ENCODE peak calls at places on chromosomes 16 and 17, in ten cellular contexts. One of them, this sample, is unnamed.

GRCh38 chr17:16443390-16444257 is 28.3 kb downstream of the TRPV2 start:
- DNase-seq in Peyer's patch: no peak
- DNase-seq in AG09309: no peak
- DNase-seq in breast epithelium: no peak
- DNase-seq in A549: no peak
- DNase-seq in upper lobe of right lung: no peak
- DNase-seq in ascending aorta: no peak
- DNase-seq in D721Med: no peak
- DNase-seq in omental fat pad: no peak
- DNase-seq in GM13976: no peak
- DNase-seq in this sample: no peak

GRCh38 chr16:73124665-73125064 is 76.7 kb upstream of the ZFHX3 start:
- DNase-seq in Peyer's patch: no peak
- DNase-seq in AG09309: no peak
- DNase-seq in breast epithelium: no peak
- DNase-seq in A549: no peak
- DNase-seq in upper lobe of right lung: no peak
- DNase-seq in ascending aorta: no peak
- DNase-seq in D721Med: no peak
- DNase-seq in omental fat pad: no peak
- DNase-seq in GM13976: no peak
- DNase-seq in this sample: no peak

GRCh38 chr17:63681530-63681929 is 18.4 kb downstream of the LIMD2 start:
- DNase-seq in Peyer's patch: no peak
- DNase-seq in AG09309: no peak
- DNase-seq in breast epithelium: no peak
- DNase-seq in A549: no peak
- DNase-seq in upper lobe of right lung: no peak
- DNase-seq in ascending aorta: no peak
- DNase-seq in D721Med: no peak
- DNase-seq in omental fat pad: no peak
- DNase-seq in GM13976: no peak
- DNase-seq in this sample: no peak

GRCh38 chr17:56185491-56185890 is 32.2 kb downstream of the ANKFN1 start:
- DNase-seq in Peyer's patch: no peak
- DNase-seq in AG09309: peak
- DNase-seq in breast epithelium: no peak
- DNase-seq in A549: no peak
- DNase-seq in upper lobe of right lung: no peak
- DNase-seq in ascending aorta: no peak
- DNase-seq in D721Med: no peak
- DNase-seq in omental fat pad: no peak
- DNase-seq in GM13976: no peak
- DNase-seq in this sample: no peak

GRCh38 chr17:72097144-72097543 is 23.7 kb upstream of the SOX9 start:
- DNase-seq in Peyer's patch: no peak
- DNase-seq in AG09309: no peak
- DNase-seq in breast epithelium: no peak
- DNase-seq in A549: no peak
- DNase-seq in upper lobe of right lung: no peak
- DNase-seq in ascending aorta: no peak
- DNase-seq in D721Med: no peak
- DNase-seq in omental fat pad: no peak
- DNase-seq in GM13976: no peak
- DNase-seq in this sample: no peak

GRCh38 chr17:68440526-68440925 is 16.8 kb downstream of the WIPI1 start:
- DNase-seq in Peyer's patch: no peak
- DNase-seq in AG09309: no peak
- DNase-seq in breast epithelium: no peak
- DNase-seq in A549: no peak
- DNase-seq in upper lobe of right lung: no peak
- DNase-seq in ascending aorta: no peak
- DNase-seq in D721Med: no peak
- DNase-seq in omental fat pad: no peak
- DNase-seq in GM13976: no peak
- DNase-seq in this sample: no peak

GRCh38 chr16:49500211-49500610 is 126.6 kb downstream of the C16orf78 start:
- DNase-seq in Peyer's patch: no peak
- DNase-seq in AG09309: no peak
- DNase-seq in breast epithelium: no peak
- DNase-seq in A549: no peak
- DNase-seq in upper lobe of right lung: no peak
- DNase-seq in ascending aorta: no peak
- DNase-seq in D721Med: no peak
- DNase-seq in omental fat pad: no peak
- DNase-seq in GM13976: no peak
- DNase-seq in this sample: no peak

GRCh38 chr17:66691644-66692500 is 143.0 kb upstream of the CACNG5 start:
- DNase-seq in Peyer's patch: no peak
- DNase-seq in AG09309: no peak
- DNase-seq in breast epithelium: no peak
- DNase-seq in A549: no peak
- DNase-seq in upper lobe of right lung: no peak
- DNase-seq in ascending aorta: no peak
- DNase-seq in D721Med: no peak
- DNase-seq in omental fat pad: no peak
- DNase-seq in GM13976: no peak
- DNase-seq in this sample: no peak

GRCh38 chr17:10151667-10152496 is 46.5 kb downstream of the GAS7 start:
- DNase-seq in Peyer's patch: peak
- DNase-seq in AG09309: no peak
- DNase-seq in breast epithelium: no peak
- DNase-seq in A549: no peak
- DNase-seq in upper lobe of right lung: peak
- DNase-seq in ascending aorta: no peak
- DNase-seq in D721Med: no peak
- DNase-seq in omental fat pad: no peak
- DNase-seq in GM13976: no peak
- DNase-seq in this sample: no peak

GRCh38 chr16:6165330-6165984 is 1067.9 kb upstream of the EEF2KMT start:
- DNase-seq in Peyer's patch: no peak
- DNase-seq in AG09309: no peak
- DNase-seq in breast epithelium: no peak
- DNase-seq in A549: no peak
- DNase-seq in upper lobe of right lung: no peak
- DNase-seq in ascending aorta: no peak
- DNase-seq in D721Med: no peak
- DNase-seq in omental fat pad: no peak
- DNase-seq in GM13976: no peak
- DNase-seq in this sample: peak

GRCh38 chr16:88658714-88659113 is 4.2 kb downstream of the MVD start:
- DNase-seq in Peyer's patch: no peak
- DNase-seq in AG09309: no peak
- DNase-seq in breast epithelium: no peak
- DNase-seq in A549: no peak
- DNase-seq in upper lobe of right lung: peak
- DNase-seq in ascending aorta: no peak
- DNase-seq in D721Med: no peak
- DNase-seq in omental fat pad: no peak
- DNase-seq in GM13976: no peak
- DNase-seq in this sample: no peak
- TF ChIP-seq CTCF in Peyer's patch: no peak
- TF ChIP-seq CTCF in AG09309: no peak
- TF ChIP-seq CTCF in breast epithelium: no peak
- TF ChIP-seq CTCF in A549: no peak
- TF ChIP-seq CTCF in upper lobe of right lung: no peak
- TF ChIP-seq CTCF in ascending aorta: no peak
- TF ChIP-seq CTCF in D721Med: no peak
- TF ChIP-seq CTCF in omental fat pad: no peak
- TF ChIP-seq CTCF in GM13976: no peak
- TF ChIP-seq CTCF in this sample: no peak

GRCh38 chr17:31488982-31489294 is 97.5 kb downstream of the RAB11FIP4 start:
- DNase-seq in Peyer's patch: no peak
- DNase-seq in AG09309: no peak
- DNase-seq in breast epithelium: no peak
- DNase-seq in A549: no peak
- DNase-seq in upper lobe of right lung: no peak
- DNase-seq in ascending aorta: no peak
- DNase-seq in D721Med: no peak
- DNase-seq in omental fat pad: no peak
- DNase-seq in GM13976: no peak
- DNase-seq in this sample: peak

GRCh38 chr17:31486351-31487062 is 95.0 kb downstream of the RAB11FIP4 start:
- DNase-seq in Peyer's patch: no peak
- DNase-seq in AG09309: no peak
- DNase-seq in breast epithelium: no peak
- DNase-seq in A549: no peak
- DNase-seq in upper lobe of right lung: peak
- DNase-seq in ascending aorta: no peak
- DNase-seq in D721Med: no peak
- DNase-seq in omental fat pad: no peak
- DNase-seq in GM13976: no peak
- DNase-seq in this sample: no peak

GRCh38 chr17:31488264-31488981 is 96.9 kb downstream of the RAB11FIP4 start:
- DNase-seq in Peyer's patch: peak
- DNase-seq in AG09309: no peak
- DNase-seq in breast epithelium: no peak
- DNase-seq in A549: no peak
- DNase-seq in upper lobe of right lung: peak
- DNase-seq in ascending aorta: no peak
- DNase-seq in D721Med: no peak
- DNase-seq in omental fat pad: no peak
- DNase-seq in GM13976: no peak
- DNase-seq in this sample: peak

GRCh38 chr17:31487648-31488263 is 96.3 kb downstream of the RAB11FIP4 start:
- DNase-seq in Peyer's patch: peak
- DNase-seq in AG09309: no peak
- DNase-seq in breast epithelium: peak
- DNase-seq in A549: peak
- DNase-seq in upper lobe of right lung: peak
- DNase-seq in ascending aorta: peak
- DNase-seq in D721Med: peak
- DNase-seq in omental fat pad: peak
- DNase-seq in GM13976: peak
- DNase-seq in this sample: peak

DNA sequence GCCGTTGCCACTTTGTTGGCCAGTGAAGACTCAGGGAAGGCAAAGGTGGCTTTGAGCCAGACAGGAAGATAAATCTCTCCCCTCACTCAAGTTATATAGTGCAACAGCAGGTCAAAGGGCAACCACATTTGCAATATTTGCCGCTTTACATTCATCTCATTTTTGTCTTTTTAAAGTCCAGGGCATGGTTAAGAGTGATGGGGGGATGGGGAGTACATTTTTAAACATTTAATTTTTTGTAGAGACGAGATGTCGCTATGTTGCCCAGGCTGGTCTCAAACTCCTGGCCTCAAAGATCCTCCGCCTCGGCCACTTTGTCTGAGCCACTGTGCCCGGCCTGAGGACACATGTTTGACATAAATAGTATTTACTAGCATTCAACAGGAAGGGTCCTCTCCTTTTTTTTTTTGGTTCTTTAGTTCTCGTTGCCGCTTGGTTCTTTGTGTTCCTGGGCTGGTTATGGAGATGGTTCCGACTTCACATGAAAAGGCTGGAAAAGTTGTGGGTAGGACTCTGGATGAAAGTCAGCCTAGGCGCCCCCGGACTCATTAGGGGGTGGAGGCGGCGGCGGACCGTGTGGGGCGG is 95.7 kb downstream of the RAB11FIP4 start:
- DNase-seq in Peyer's patch: no peak
- DNase-seq in AG09309: no peak
- DNase-seq in breast epithelium: no peak
- DNase-seq in A549: no peak
- DNase-seq in upper lobe of right lung: no peak
- DNase-seq in ascending aorta: no peak
- DNase-seq in D721Med: no peak
- DNase-seq in omental fat pad: no peak
- DNase-seq in GM13976: no peak
- DNase-seq in this sample: no peak
- TF ChIP-seq CTCF in Peyer's patch: no peak
- TF ChIP-seq CTCF in AG09309: no peak
- TF ChIP-seq CTCF in breast epithelium: no peak
- TF ChIP-seq CTCF in A549: no peak
- TF ChIP-seq CTCF in upper lobe of right lung: no peak
- TF ChIP-seq CTCF in ascending aorta: no peak
- TF ChIP-seq CTCF in D721Med: no peak
- TF ChIP-seq CTCF in omental fat pad: no peak
- TF ChIP-seq CTCF in GM13976: no peak
- TF ChIP-seq CTCF in this sample: no peak

GRCh38 chr17:31753011-31753410 is 106.0 kb downstream of the COPRS start:
- DNase-seq in Peyer's patch: no peak
- DNase-seq in AG09309: no peak
- DNase-seq in breast epithelium: no peak
- DNase-seq in A549: no peak
- DNase-seq in upper lobe of right lung: no peak
- DNase-seq in ascending aorta: no peak
- DNase-seq in D721Med: no peak
- DNase-seq in omental fat pad: no peak
- DNase-seq in GM13976: no peak
- DNase-seq in this sample: no peak
- TF ChIP-seq CTCF in Peyer's patch: no peak
- TF ChIP-seq CTCF in AG09309: no peak
- TF ChIP-seq CTCF in breast epithelium: no peak
- TF ChIP-seq CTCF in A549: no peak
- TF ChIP-seq CTCF in upper lobe of right lung: no peak
- TF ChIP-seq CTCF in ascending aorta: no peak
- TF ChIP-seq CTCF in D721Med: no peak
- TF ChIP-seq CTCF in omental fat pad: no peak
- TF ChIP-seq CTCF in GM13976: no peak
- TF ChIP-seq CTCF in this sample: no peak

GRCh38 chr17:82915010-82915696 is 75.3 kb upstream of the ZNF750 start:
- DNase-seq in Peyer's patch: peak
- DNase-seq in AG09309: no peak
- DNase-seq in breast epithelium: no peak
- DNase-seq in A549: no peak
- DNase-seq in upper lobe of right lung: no peak
- DNase-seq in ascending aorta: no peak
- DNase-seq in D721Med: no peak
- DNase-seq in omental fat pad: no peak
- DNase-seq in GM13976: no peak
- DNase-seq in this sample: no peak

GRCh38 chr17:82912571-82913089 is 72.8 kb upstream of the ZNF750 start:
- DNase-seq in Peyer's patch: no peak
- DNase-seq in AG09309: no peak
- DNase-seq in breast epithelium: no peak
- DNase-seq in A549: no peak
- DNase-seq in upper lobe of right lung: no peak
- DNase-seq in ascending aorta: no peak
- DNase-seq in D721Med: no peak
- DNase-seq in omental fat pad: no peak
- DNase-seq in GM13976: no peak
- DNase-seq in this sample: no peak

GRCh38 chr17:82913304-82914043 is 73.7 kb upstream of the ZNF750 start:
- DNase-seq in Peyer's patch: no peak
- DNase-seq in AG09309: no peak
- DNase-seq in breast epithelium: no peak
- DNase-seq in A549: peak
- DNase-seq in upper lobe of right lung: no peak
- DNase-seq in ascending aorta: no peak
- DNase-seq in D721Med: no peak
- DNase-seq in omental fat pad: no peak
- DNase-seq in GM13976: no peak
- DNase-seq in this sample: no peak

GRCh38 chr17:82915697-82916027 is 75.8 kb upstream of the ZNF750 start:
- DNase-seq in Peyer's patch: peak
- DNase-seq in AG09309: no peak
- DNase-seq in breast epithelium: no peak
- DNase-seq in A549: no peak
- DNase-seq in upper lobe of right lung: no peak
- DNase-seq in ascending aorta: no peak
- DNase-seq in D721Med: no peak
- DNase-seq in omental fat pad: no peak
- DNase-seq in GM13976: no peak
- DNase-seq in this sample: no peak

GRCh38 chr17:82914375-82914774 is 74.6 kb upstream of the ZNF750 start:
- DNase-seq in Peyer's patch: no peak
- DNase-seq in AG09309: no peak
- DNase-seq in breast epithelium: no peak
- DNase-seq in A549: peak
- DNase-seq in upper lobe of right lung: peak
- DNase-seq in ascending aorta: no peak
- DNase-seq in D721Med: no peak
- DNase-seq in omental fat pad: no peak
- DNase-seq in GM13976: peak
- DNase-seq in this sample: no peak
- TF ChIP-seq CTCF in Peyer's patch: no peak
- TF ChIP-seq CTCF in AG09309: peak
- TF ChIP-seq CTCF in breast epithelium: no peak
- TF ChIP-seq CTCF in A549: no peak
- TF ChIP-seq CTCF in upper lobe of right lung: peak
- TF ChIP-seq CTCF in ascending aorta: no peak
- TF ChIP-seq CTCF in D721Med: no peak
- TF ChIP-seq CTCF in omental fat pad: no peak
- TF ChIP-seq CTCF in GM13976: no peak
- TF ChIP-seq CTCF in this sample: no peak